ENCODE peak calls at places on chromosomes 3 and 15, in seven cellular contexts. J is adrenal gland; W is CD8-positive, alpha-beta memory T cell; N is CD8-positive, alpha-beta T cell; U is mesenchymal stem cell; G is tibial artery; D is psoas muscle. V is an unnamed sample.
A peak's percentile ranks its signal among the peaks of the same experiment; 100 is the strongest.

GRCh38 chr3:48715179-48715800 is 1.7 kb downstream of the IP6K2 start:
- DNase-seq in J (peak; percentile 47), D (no peak), U (peak; percentile 86), G (no peak), N (no peak), W (no peak), V (no peak)

GRCh38 chr15:78148392-78149067 is 632 bp upstream of the IDH3A start:
- DNase-seq in J (no peak), D (no peak), G (no peak), N (no peak), W (no peak), U (peak; percentile 29), V (no peak)

GRCh38 chr3:8164145-8164544 is 337.5 kb upstream of the LMCD1 start:
- DNase-seq in G (no peak), U (no peak), D (no peak), N (no peak), J (no peak), W (no peak), V (no peak)

GRCh38 chr15:52085289-52085688 is 27.3 kb downstream of the BCL2L10 start:
- DNase-seq in G (no peak), W (no peak), D (no peak), J (no peak), U (no peak), N (no peak), V (no peak)

GRCh38 chr3:156620260-156620659 is 54.1 kb upstream of the TIPARP start:
- DNase-seq in D (no peak), G (no peak), W (no peak), N (no peak), J (no peak), U (no peak), V (no peak)

GRCh38 chr3:46700772-46701171 is 420 bp upstream of the TMIE start:
- DNase-seq in G (peak; percentile 81), J (peak; percentile 79), W (no peak), N (no peak), U (no peak), D (peak; percentile 75), V (no peak)

GRCh38 chr3:168040624-168041208 is 55.0 kb downstream of the GOLIM4 start:
- DNase-seq in N (no peak), D (no peak), J (no peak), W (no peak), U (peak; percentile 77), G (no peak), V (no peak)

GRCh38 chr15:45185069-45185779 is 2.5 kb downstream of the SHF start:
- DNase-seq in D (no peak), U (no peak), J (no peak), G (no peak), W (peak; percentile 30), N (no peak), V (no peak)

GRCh38 chr3:52471371-52472238 is 16.2 kb downstream of the NISCH start:
- DNase-seq in G (peak; percentile 83), J (peak; percentile 75), U (peak; percentile 44), N (no peak), W (no peak), D (peak; percentile 83), V (peak; percentile 13)

GRCh38 chr3:54897028-54897711 is 30.7 kb downstream of the LRTM1 start:
- DNase-seq in U (peak; percentile 46), J (no peak), N (no peak), D (no peak), W (no peak), G (no peak), V (no peak)

GRCh38 chr3:31288641-31289100 is 244.1 kb upstream of the STT3B start:
- DNase-seq in N (no peak), D (no peak), G (no peak), J (peak; percentile 43), U (peak; percentile 64), W (peak; percentile 46), V (no peak)

GRCh38 chr15:53974121-53974520 is 4.1 kb upstream of the UNC13C start:
- DNase-seq in D (no peak), N (no peak), J (no peak), U (no peak), W (no peak), G (no peak), V (no peak)

GRCh38 chr3:10417849-10418248 is 87.5 kb downstream of the ATP2B2 start:
- DNase-seq in D (no peak), W (no peak), N (no peak), U (peak; percentile 27), G (no peak), J (no peak), V (no peak)

GRCh38 chr15:51382787-51383186 is 41.3 kb downstream of the GLDN start:
- DNase-seq in D (no peak), N (no peak), J (no peak), W (no peak), U (peak; percentile 58), G (no peak), V (no peak)

GRCh38 chr3:11739123-11739522 is 95.4 kb upstream of the VGLL4 start:
- DNase-seq in W (no peak), U (no peak), D (no peak), G (no peak), N (no peak), J (no peak), V (no peak)

GRCh38 chr3:149042766-149043386 is 43.5 kb downstream of the HLTF start:
- DNase-seq in W (no peak), D (no peak), U (peak; percentile 13), N (no peak), J (no peak), G (no peak), V (no peak)

DNA sequence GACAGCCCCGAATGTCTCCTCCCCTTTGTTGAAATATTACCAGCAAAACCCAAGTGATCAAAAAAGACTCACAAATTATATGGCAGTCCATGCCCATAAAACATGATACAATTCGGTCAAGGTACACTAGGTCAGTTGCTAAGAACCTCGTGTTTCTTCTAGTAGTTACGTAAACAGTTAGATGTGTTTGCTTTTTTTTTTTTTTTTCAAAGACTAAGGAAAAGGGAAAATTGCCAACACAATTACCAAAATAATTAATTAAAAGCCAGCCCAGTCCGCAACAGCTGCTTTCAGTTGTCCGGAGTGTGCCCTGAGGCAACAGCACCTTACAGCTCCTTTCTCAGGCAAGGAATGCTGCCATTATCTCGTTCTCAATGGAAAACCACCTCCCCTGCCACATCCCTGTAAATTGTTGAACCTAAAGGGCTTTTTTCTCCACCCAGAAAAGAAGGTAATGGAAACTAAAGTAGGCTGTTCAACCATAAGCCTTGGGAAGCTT is 129.2 kb upstream of the TSC22D2 start:
- DNase-seq in N (no peak), G (no peak), U (no peak), D (no peak), W (no peak), J (no peak), V (no peak)
- H3K27ac ChIP-seq in N (no peak overlapping the region), G (no peak overlapping the region), U (no peak overlapping the region), D (no peak overlapping the region), W (no peak overlapping the region), J (no peak overlapping the region), V (no peak overlapping the region)

DNA sequence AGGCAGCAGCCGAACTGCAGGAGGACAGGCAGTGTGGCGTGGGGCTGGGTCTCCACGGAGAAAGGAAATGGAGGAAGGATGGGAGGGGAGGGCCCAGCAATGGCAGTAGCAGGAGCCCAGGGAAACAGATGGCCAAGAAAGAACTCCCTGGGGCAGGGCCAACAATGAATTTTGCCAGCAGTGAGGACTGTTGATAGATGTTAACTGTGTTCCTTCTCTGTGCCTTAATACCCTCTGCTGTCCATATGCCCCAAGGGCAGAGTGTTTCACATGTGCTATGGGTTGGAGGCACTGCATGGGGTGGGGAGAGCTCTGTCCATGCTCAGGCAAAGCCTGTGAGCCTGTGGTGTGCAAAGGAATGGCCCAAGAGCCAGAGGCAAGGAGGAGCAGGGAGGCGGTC is 70.8 kb upstream of the POMGNT2 start:
- DNase-seq in D (no peak), U (no peak), N (no peak), J (no peak), G (no peak), W (no peak), V (no peak)
- H3K27ac ChIP-seq in D (no peak overlapping the region), U (no peak overlapping the region), N (no peak overlapping the region), J (no peak overlapping the region), G (no peak overlapping the region), W (no peak overlapping the region), V (no peak overlapping the region)

GRCh38 chr3:58352624-58353023 is 19.9 kb downstream of the PXK start:
- DNase-seq in U (no peak), N (no peak), W (no peak), G (no peak), D (no peak), J (no peak), V (no peak)

GRCh38 chr3:58351920-58352319 is 19.2 kb downstream of the PXK start:
- DNase-seq in J (no peak), G (no peak), D (no peak), N (no peak), W (no peak), U (no peak), V (no peak)

GRCh38 chr3:58349792-58350626 is 17.3 kb downstream of the PXK start:
- DNase-seq in J (no peak), D (no peak), G (no peak), W (no peak), N (no peak), U (no peak), V (no peak)

GRCh38 chr3:58347984-58348383 is 15.3 kb downstream of the PXK start:
- DNase-seq in U (no peak), N (no peak), J (no peak), D (no peak), G (no peak), W (no peak), V (no peak)

GRCh38 chr3:58350627-58351013 is 17.9 kb downstream of the PXK start:
- DNase-seq in W (no peak), U (peak; percentile 59), D (no peak), G (no peak), N (no peak), J (no peak), V (no peak)
- H3K27ac ChIP-seq in W (no peak overlapping the region), U (no peak overlapping the region), D (no peak overlapping the region), G (no peak overlapping the region), N (no peak overlapping the region), J (no peak overlapping the region), V (peak overlapping the region; percentile 54)

GRCh38 chr3:61649381-61650170 is 88.2 kb downstream of the PTPRG start:
- DNase-seq in W (no peak), U (no peak), D (no peak), N (no peak), J (no peak), G (no peak), V (no peak)

GRCh38 chr3:61646360-61646759 is 85.0 kb downstream of the PTPRG start:
- DNase-seq in J (no peak), N (no peak), D (no peak), G (no peak), W (no peak), U (no peak), V (no peak)

GRCh38 chr3:61650276-61650675 is 88.9 kb downstream of the PTPRG start:
- DNase-seq in D (no peak), N (no peak), W (no peak), J (peak; percentile 41), U (no peak), G (peak; percentile 72), V (no peak)

GRCh38 chr3:61646851-61647525 is 85.6 kb downstream of the PTPRG start:
- DNase-seq in N (no peak), U (no peak), J (no peak), W (no peak), G (no peak), D (no peak), V (no peak)

DNA sequence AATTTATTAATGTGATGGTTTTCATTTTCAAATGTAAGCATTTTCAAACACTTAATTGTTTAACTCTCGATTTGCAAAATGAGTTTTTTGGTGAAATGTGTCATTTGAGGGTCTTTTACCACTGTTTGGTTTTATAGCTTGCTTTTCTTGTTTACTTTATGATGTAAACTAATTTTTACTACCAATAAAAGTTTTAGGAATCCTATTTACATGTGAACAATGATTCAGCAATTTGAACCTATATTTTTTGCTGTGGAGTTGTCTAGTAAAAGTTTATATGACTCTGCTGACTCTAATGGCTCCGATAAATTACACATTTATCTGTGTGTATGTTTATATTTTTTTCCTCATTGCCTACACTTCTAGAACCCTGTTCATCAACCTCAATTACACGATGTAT is 89.3 kb downstream of the PTPRG start:
- DNase-seq in U (no peak), N (no peak), W (no peak), G (no peak), J (no peak), D (no peak), V (no peak)
- H3K27ac ChIP-seq in U (no peak overlapping the region), N (no peak overlapping the region), W (no peak overlapping the region), G (no peak overlapping the region), J (no peak overlapping the region), D (no peak overlapping the region), V (no peak overlapping the region)

V was measured in substantia nigra.